ENCODE peak calls at places on chromosome 13, in eight cellular contexts. H is Peyer's patch, I is MM.1S, U is heart left ventricle, P is astrocyte, Q is brain microvascular endothelial cell, E is breast epithelium, W is HepG2. C is an unnamed sample.

GRCh38 chr13:107600986-107601385 is 614.4 kb downstream of the LIG4 start:
- DNase-seq in H (no peak), I (no peak), U (no peak), P (no peak), Q (no peak), E (no peak), W (no peak), C (no peak)

GRCh38 chr13:26855071-26855470 is 94.5 kb upstream of the GPR12 start:
- DNase-seq in H (no peak), I (no peak), U (no peak), P (no peak), Q (no peak), E (no peak), W (no peak), C (no peak)

GRCh38 chr13:112931028-112931934 is 37.7 kb upstream of the MCF2L start:
- DNase-seq in H (peak), I (peak), U (no peak), P (peak), Q (peak), E (peak), W (peak), C (peak)

GRCh38 chr13:112118451-112119064 is 51.6 kb downstream of the SOX1 start:
- DNase-seq in H (no peak), I (no peak), U (no peak), P (no peak), Q (no peak), E (no peak), W (no peak), C (no peak)

GRCh38 chr13:100544866-100545683 is 43.5 kb downstream of the GGACT start:
- DNase-seq in H (no peak), I (no peak), U (peak), P (no peak), Q (peak), E (peak), W (no peak), C (no peak)

GRCh38 chr13:108609353-108609752 is 20.1 kb upstream of the MYO16 start:
- DNase-seq in H (no peak), I (peak), U (no peak), P (peak), Q (no peak), E (no peak), W (no peak), C (peak)

GRCh38 chr13:103190841-103191240 is 124.6 kb upstream of the SLC10A2 start:
- DNase-seq in H (no peak), I (no peak), U (no peak), P (no peak), Q (no peak), E (no peak), W (no peak), C (no peak)

GRCh38 chr13:36680918-36681317 is 7.1 kb downstream of the SERTM1 start:
- DNase-seq in H (no peak), I (no peak), U (no peak), P (peak), Q (no peak), E (no peak), W (no peak), C (no peak)

GRCh38 chr13:72853000-72853399 is 71.1 kb downstream of the PIBF1 start:
- DNase-seq in H (no peak), I (no peak), U (no peak), P (peak), Q (no peak), E (no peak), W (no peak), C (no peak)

GRCh38 chr13:43473437-43473836 is 313.3 kb downstream of the ENOX1 start:
- DNase-seq in H (no peak), I (no peak), U (no peak), P (no peak), Q (no peak), E (no peak), W (no peak), C (no peak)

GRCh38 chr13:98575009-98575866 is 1.7 kb downstream of the STK24 start:
- DNase-seq in H (no peak), I (peak), U (no peak), P (peak), Q (no peak), E (no peak), W (no peak), C (no peak)

GRCh38 chr13:35994131-35994966 is 136.8 kb downstream of the DCLK1 start:
- DNase-seq in H (no peak), I (no peak), U (peak), P (peak), Q (peak), E (no peak), W (no peak), C (peak)

GRCh38 chr13:77699059-77699680 is 1.7 kb downstream of the SLAIN1 start:
- DNase-seq in H (no peak), I (no peak), U (no peak), P (no peak), Q (no peak), E (no peak), W (no peak), C (no peak)

GRCh38 chr13:95039415-95039814 is 261.8 kb downstream of the ABCC4 start:
- DNase-seq in H (no peak), I (no peak), U (no peak), P (peak), Q (peak), E (no peak), W (peak), C (no peak)

GRCh38 chr13:101127741-101128353 is 288.5 kb downstream of the NALCN start:
- DNase-seq in H (no peak), I (peak), U (no peak), P (peak), Q (peak), E (no peak), W (peak), C (peak)

GRCh38 chr13:99224019-99224418 is 23.4 kb downstream of the UBAC2 start:
- DNase-seq in H (no peak), I (no peak), U (no peak), P (no peak), Q (no peak), E (no peak), W (no peak), C (no peak)

GRCh38 chr13:51494151-51494550 is 41.3 kb upstream of the INTS6 start:
- DNase-seq in H (no peak), I (no peak), U (no peak), P (peak), Q (peak), E (no peak), W (no peak), C (no peak)

GRCh38 chr13:51614350-51614786 is 30.1 kb downstream of the WDFY2 start:
- DNase-seq in H (peak), I (no peak), U (peak), P (no peak), Q (no peak), E (peak), W (no peak), C (no peak)

GRCh38 chr13:50192272-50192813 is 177.1 kb downstream of the KCNRG start:
- DNase-seq in H (no peak), I (no peak), U (no peak), P (no peak), Q (no peak), E (no peak), W (no peak), C (no peak)

GRCh38 chr13:27201661-27202060 is 30.1 kb upstream of the USP12 start:
- DNase-seq in H (no peak), I (no peak), U (no peak), P (no peak), Q (no peak), E (no peak), W (no peak), C (no peak)

GRCh38 chr13:93298741-93299140 is 72.1 kb downstream of the GPC6 start:
- DNase-seq in H (no peak), I (no peak), U (no peak), P (peak), Q (no peak), E (no peak), W (no peak), C (no peak)

GRCh38 chr13:52067237-52067636 is 42.7 kb downstream of the UTP14C start:
- DNase-seq in H (no peak), I (no peak), U (no peak), P (no peak), Q (no peak), E (no peak), W (peak), C (no peak)

GRCh38 chr13:102935896-102936321 is 90.1 kb downstream of the ERCC5 start:
- DNase-seq in H (no peak), I (no peak), U (no peak), P (no peak), Q (no peak), E (no peak), W (no peak), C (no peak)

GRCh38 chr13:27379694-27380596 is 44.5 kb upstream of the GTF3A start:
- DNase-seq in H (peak), I (peak), U (peak), P (no peak), Q (peak), E (peak), W (peak), C (peak)

GRCh38 chr13:110328509-110328908 is 21.4 kb downstream of the COL4A2 start:
- DNase-seq in H (no peak), I (no peak), U (no peak), P (no peak), Q (no peak), E (no peak), W (no peak), C (no peak)
- H3K27ac ChIP-seq in H (peak), I (no peak), U (no peak), P (peak), Q (peak), E (no peak), W (no peak), C (no peak)

GRCh38 chr13:68304287-68304893 is 1074.3 kb upstream of the PCDH9 start:
- DNase-seq in H (no peak), I (peak), U (no peak), P (peak), Q (no peak), E (no peak), W (peak), C (peak)
- TF ChIP-seq CTCF in H (peak), I (peak), U (peak), P (peak), Q (peak), E (no peak), W (peak), C (peak)

DNA sequence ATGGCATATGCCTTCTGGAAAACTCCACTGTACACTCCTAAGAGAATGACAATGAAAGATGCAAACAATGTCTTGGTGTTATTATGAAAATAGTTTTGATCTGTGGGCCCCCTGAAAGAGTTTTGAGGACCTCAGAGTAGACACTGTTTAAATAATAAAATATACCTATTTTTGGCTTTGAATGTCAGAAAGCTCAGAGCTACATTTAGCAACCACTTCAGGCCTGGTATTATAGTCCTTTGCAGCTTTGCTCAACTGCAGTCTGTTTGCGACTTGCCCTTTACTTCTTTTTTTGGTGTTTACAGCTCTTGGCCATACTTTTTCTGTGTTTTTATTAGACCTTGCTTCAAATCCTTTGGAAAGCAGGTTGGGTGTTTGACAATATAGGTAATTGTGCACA is 5.8 kb upstream of the UBE2L5 start:
- DNase-seq in H (no peak), I (no peak), U (no peak), P (no peak), Q (no peak), E (no peak), W (no peak), C (no peak)
- H3K27ac ChIP-seq in H (no peak), I (no peak), U (no peak), P (no peak), Q (no peak), E (no peak), W (no peak), C (no peak)

DNA sequence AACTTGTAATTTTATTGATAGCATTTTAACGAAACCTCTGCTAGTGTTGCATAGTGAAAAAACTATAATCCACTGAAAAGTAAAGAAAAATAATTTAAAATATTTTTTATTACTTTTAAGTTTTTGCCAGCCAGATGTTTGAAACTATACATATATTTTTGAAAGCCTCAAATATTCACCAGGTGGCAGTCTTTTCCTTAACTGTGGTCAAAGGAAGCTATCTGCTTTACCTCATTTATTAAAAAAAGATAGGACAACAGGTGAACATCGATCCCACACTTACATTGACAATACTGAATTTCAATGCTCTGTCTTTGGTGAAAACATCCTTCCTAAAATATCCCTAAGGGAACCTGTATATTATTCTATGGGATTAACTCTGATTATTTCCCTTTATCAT is 100.5 kb downstream of the TRPC4 start:
- DNase-seq in H (no peak), I (peak), U (no peak), P (no peak), Q (no peak), E (no peak), W (peak), C (peak)
- TF ChIP-seq CTCF in H (no peak), I (no peak), U (peak), P (no peak), Q (peak), E (no peak), W (no peak), C (no peak)

C was measured in RWPE1.